ENCODE peak calls at places on chromosomes 2 and 18, in nine cellular contexts. W is keratinocyte, Z is fibroblast of lung, H is MM.1S, D is K562, M is PC-3, O is GM23248, U is HCT116, Q is mammary epithelial cell. S is an unnamed sample.

GRCh38 chr2:70703900-70704549 is 64.0 kb downstream of the ADD2 start:
- DNase-seq in W (no peak), Z (peak; percentile 91), H (no peak), D (peak; percentile 60), M (no peak), O (peak; percentile 85), U (no peak), Q (peak; percentile 3), S (no peak)

GRCh38 chr2:111990856-111991255 is 64.2 kb upstream of the TMEM87B start:
- DNase-seq in W (no peak), Z (no peak), H (no peak), D (no peak), M (no peak), O (no peak), U (no peak), Q (no peak), S (no peak)

GRCh38 chr2:202278944-202279343 is 13.4 kb downstream of the NOP58 start:
- DNase-seq in W (no peak), Z (peak; percentile 67), H (no peak), D (no peak), M (peak; percentile 50), O (peak; percentile 84), U (no peak), Q (peak; percentile 41), S (no peak)

GRCh38 chr2:204321910-204322765 is 223.1 kb upstream of the PARD3B start:
- DNase-seq in W (no peak), Z (peak; percentile 42), H (no peak), D (no peak), M (peak; percentile 85), O (peak; percentile 25), U (no peak), Q (peak; percentile 4), S (no peak)

GRCh38 chr2:85753035-85753524 is 711 bp upstream of the ATOH8 start:
- DNase-seq in W (no peak), Z (no peak), H (no peak), D (no peak), M (no peak), O (peak; percentile 84), U (no peak), Q (no peak), S (no peak)

GRCh38 chr2:205462681-205463345 is 219.5 kb upstream of the NRP2 start:
- DNase-seq in W (no peak), Z (peak; percentile 16), H (no peak), D (no peak), M (peak; percentile 7), O (peak; percentile 47), U (no peak), Q (no peak), S (no peak)

GRCh38 chr2:23273786-23274185 is 111.2 kb upstream of the KLHL29 start:
- DNase-seq in W (no peak), Z (no peak), H (no peak), D (no peak), M (peak; percentile 11), O (peak; percentile 41), U (no peak), Q (peak; percentile 51), S (no peak)

GRCh38 chr2:46171441-46171953 is 125.7 kb upstream of the EPAS1 start:
- DNase-seq in W (peak; percentile 85), Z (peak; percentile 84), H (no peak), D (no peak), M (peak; percentile 83), O (peak; percentile 93), U (peak; percentile 24), Q (peak; percentile 87), S (no peak)

GRCh38 chr2:109498906-109499305 is 114.9 kb downstream of the SEPTIN10 start:
- DNase-seq in W (no peak), Z (no peak), H (no peak), D (no peak), M (no peak), O (no peak), U (no peak), Q (no peak), S (no peak)

GRCh38 chr2:108315408-108316193 is 26.9 kb downstream of the SULT1C2 start:
- DNase-seq in W (peak; percentile 58), Z (peak; percentile 57), H (no peak), D (no peak), M (peak; percentile 54), O (no peak), U (no peak), Q (peak; percentile 92), S (no peak)

GRCh38 chr2:69436594-69436936 is 670 bp downstream of the NFU1 start:
- DNase-seq in W (no peak), Z (peak; percentile 8), H (peak; percentile 21), D (no peak), M (peak; percentile 20), O (peak; percentile 18), U (no peak), Q (peak; percentile 27), S (no peak)

GRCh38 chr2:206846854-206847834 is 81.7 kb downstream of the FASTKD2 start:
- DNase-seq in W (no peak), Z (no peak), H (no peak), D (no peak), M (no peak), O (no peak), U (no peak), Q (no peak), S (no peak)

GRCh38 chr2:43269706-43270105 is 43.3 kb upstream of the ZFP36L2 start:
- DNase-seq in W (no peak), Z (peak; percentile 86), H (no peak), D (no peak), M (no peak), O (peak; percentile 93), U (no peak), Q (no peak), S (no peak)

GRCh38 chr2:77193858-77194448 is 328.2 kb downstream of the LRRTM4 start:
- DNase-seq in W (no peak), Z (no peak), H (no peak), D (no peak), M (no peak), O (no peak), U (no peak), Q (no peak), S (no peak)

GRCh38 chr2:67234443-67234842 is 162.7 kb upstream of the ETAA1 start:
- DNase-seq in W (no peak), Z (peak; percentile 32), H (no peak), D (no peak), M (peak; percentile 51), O (peak; percentile 71), U (no peak), Q (peak; percentile 17), S (peak; percentile 47)

GRCh38 chr18:46334200-46334553 is 230.0 kb downstream of the HAUS1 start:
- DNase-seq in W (no peak), Z (peak; percentile 7), H (no peak), D (no peak), M (no peak), O (peak; percentile 17), U (no peak), Q (no peak), S (no peak)

GRCh38 chr2:54638103-54638502 is 85.4 kb upstream of the EML6 start:
- DNase-seq in W (no peak), Z (no peak), H (no peak), D (no peak), M (no peak), O (no peak), U (no peak), Q (no peak), S (no peak)

DNA sequence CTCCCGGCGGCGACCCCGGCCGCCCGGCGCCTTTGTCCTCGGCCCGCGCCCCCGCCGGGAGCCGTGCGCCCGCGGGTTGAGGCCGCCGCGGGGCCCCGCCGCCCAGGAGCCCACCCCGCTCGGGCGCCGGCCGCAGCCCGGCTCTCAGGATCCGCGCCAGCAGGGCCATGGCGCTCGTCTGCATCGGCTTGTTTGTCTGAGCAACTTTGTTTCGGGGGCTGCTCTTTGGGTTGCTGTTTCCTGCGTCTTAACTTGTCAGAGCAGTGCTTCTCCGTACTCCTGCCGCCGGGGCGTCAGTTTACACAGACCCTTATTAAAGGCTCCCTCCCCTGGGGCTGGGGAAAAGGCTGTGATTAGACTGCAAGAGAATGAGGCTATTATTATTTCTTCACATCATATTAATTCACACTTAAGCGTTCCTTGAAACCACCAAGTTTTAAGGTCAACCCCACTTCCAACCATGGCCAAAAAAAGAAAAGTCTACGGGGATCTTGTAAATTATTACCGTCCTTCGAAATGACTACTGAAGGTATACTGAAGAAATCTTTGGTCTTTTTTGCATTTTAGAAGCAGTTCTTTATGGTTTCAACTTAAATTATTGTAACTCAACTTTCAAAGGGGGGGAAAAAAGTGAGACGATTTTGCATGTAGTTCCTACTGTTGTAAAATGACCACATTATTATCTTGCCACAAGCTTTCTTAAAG is at the start of gene CYP27C1:
- DNase-seq in W (no peak), Z (peak; percentile 44), H (no peak), D (no peak), M (no peak), O (peak; percentile 56), U (no peak), Q (no peak), S (no peak)
- TF ChIP-seq EZH2 in W (no peak), Z (peak; percentile 82), H (no peak), D (no peak), M (no peak), O (peak; percentile 52), U (no peak), Q (no peak), S (no peak)

DNA sequence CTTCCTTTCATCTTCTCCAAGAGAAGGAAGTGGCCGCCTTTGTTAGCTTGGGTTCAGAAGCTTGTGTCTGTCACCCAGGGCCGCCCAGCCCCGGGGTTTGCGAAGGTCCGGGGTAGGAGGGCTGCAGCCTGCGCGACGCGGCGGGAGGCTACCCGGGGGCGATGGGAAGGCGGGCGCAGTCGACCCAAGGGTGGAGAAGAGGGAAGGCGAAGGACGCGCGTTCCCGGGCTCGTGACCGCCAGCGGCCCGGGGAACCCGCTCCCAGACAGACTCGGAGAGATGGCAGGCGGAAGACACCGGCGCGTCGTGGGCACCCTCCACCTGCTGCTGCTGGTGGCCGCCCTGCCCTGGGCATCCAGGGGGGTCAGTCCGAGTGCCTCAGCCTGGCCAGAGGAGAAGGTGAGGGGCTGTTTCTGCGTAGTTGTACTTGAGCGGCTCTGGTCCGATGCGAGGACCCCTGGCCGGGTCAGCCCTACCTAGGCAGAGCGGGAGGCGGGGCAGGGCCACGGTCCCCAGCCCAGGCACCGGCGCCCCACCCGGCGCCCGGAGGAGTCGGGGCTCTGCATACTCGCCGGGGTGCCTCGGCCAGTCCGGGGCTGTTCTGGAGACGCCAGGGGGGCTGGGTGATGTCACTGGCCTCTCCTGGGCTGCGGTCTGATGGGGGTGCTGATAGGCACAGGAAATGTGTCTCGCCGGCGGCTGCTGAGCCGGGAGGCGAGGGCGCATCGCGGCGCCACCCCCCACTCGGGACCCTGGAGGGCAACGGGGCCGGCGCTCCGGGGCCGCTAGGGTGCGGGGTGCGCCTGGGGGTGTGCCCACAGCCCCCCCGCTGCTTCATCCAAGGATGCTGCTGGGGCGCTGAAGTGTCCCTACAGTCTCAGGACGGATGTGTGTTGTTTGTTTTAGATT is at the start of gene QPCT:
- DNase-seq in W (no peak), Z (peak; percentile 68), H (peak; percentile 91), D (peak; percentile 29), M (no peak), O (peak; percentile 80), U (no peak), Q (no peak), S (no peak)
- H3K9ac ChIP-seq in W (peak within 1 kb of the TSS; percentile 69), Z (peak within 1 kb of the TSS; percentile 5), H (peak within 1 kb of the TSS; percentile 96), D (peak within 1 kb of the TSS; percentile 15), M (no peak within 1 kb of the TSS), O (peak within 1 kb of the TSS; percentile 73), U (no peak within 1 kb of the TSS), Q (no peak within 1 kb of the TSS), S (no peak within 1 kb of the TSS)

GRCh38 chr2:235612551-235612950 is 118.7 kb downstream of the AGAP1 start:
- DNase-seq in W (no peak), Z (no peak), H (no peak), D (no peak), M (no peak), O (no peak), U (no peak), Q (no peak), S (no peak)
- H3K4me3 ChIP-seq in W (no peak overlapping the region), Z (no peak overlapping the region), H (no peak overlapping the region), D (no peak overlapping the region), M (no peak overlapping the region), O (no peak overlapping the region), U (no peak overlapping the region), Q (no peak overlapping the region), S (no peak overlapping the region)

GRCh38 chr2:38602136-38602731 is 494 bp downstream of the HNRNPLL start:
- DNase-seq in W (no peak), Z (no peak), H (peak; percentile 25), D (no peak), M (peak; percentile 19), O (peak; percentile 58), U (no peak), Q (peak; percentile 48), S (no peak)
- TF ChIP-seq EZH2 in W (no peak), Z (no peak), H (no peak), D (no peak), M (no peak), O (no peak), U (no peak), Q (no peak), S (no peak)

S was measured in SK-N-MC.